ENCODE peak calls at places on chromosome 1, in four cellular contexts. M, V, J and F are unnamed samples.

GRCh38 chr1:54599211-54599823 is 24.0 kb downstream of the FAM151A start:
- DNase-seq in V (no peak), J (no peak), M (no peak), F (no peak)

GRCh38 chr1:208036177-208036808 is 125.4 kb upstream of the CD34 start:
- DNase-seq in J (no peak), M (peak), V (no peak), F (peak)

GRCh38 chr1:84146375-84147032 is 2.4 kb downstream of the PRKACB start:
- DNase-seq in J (no peak), M (no peak), V (no peak), F (no peak)

GRCh38 chr1:241926141-241926540 is 31.4 kb upstream of the BECN2 start:
- DNase-seq in V (no peak), J (no peak), M (no peak), F (no peak)

GRCh38 chr1:229024528-229025119 is 246.3 kb upstream of the RAB4A start:
- DNase-seq in J (no peak), V (no peak), M (peak), F (peak)

GRCh38 chr1:61851849-61852692 is 109.8 kb downstream of the PATJ start:
- DNase-seq in V (no peak), M (peak), J (no peak), F (peak)

GRCh38 chr1:192980856-192981255 is 78.3 kb downstream of the UCHL5 start:
- DNase-seq in J (no peak), V (no peak), M (no peak), F (no peak)

GRCh38 chr1:19367584-19368041 is 55.5 kb downstream of the SLC66A1 start:
- DNase-seq in V (no peak), M (no peak), J (no peak), F (no peak)

GRCh38 chr1:113452921-113453770 is 62.8 kb downstream of the MAGI3 start:
- DNase-seq in V (no peak), J (no peak), M (peak), F (peak)

GRCh38 chr1:76268341-76268740 is 193.8 kb downstream of the ST6GALNAC3 start:
- DNase-seq in J (no peak), V (no peak), M (no peak), F (no peak)

GRCh38 chr1:192224386-192224785 is 66.1 kb downstream of the RGS18 start:
- DNase-seq in V (no peak), M (no peak), J (no peak), F (no peak)

GRCh38 chr1:214120951-214121350 is 133.2 kb downstream of the PROX1 start:
- DNase-seq in J (no peak), V (no peak), M (no peak), F (no peak)

GRCh38 chr1:169360415-169360814 is 7.2 kb downstream of the NME7 start:
- DNase-seq in M (no peak), J (no peak), V (no peak), F (no peak)

GRCh38 chr1:23530089-23530749 is 814 bp downstream of the E2F2 start:
- DNase-seq in M (peak), J (no peak), V (no peak), F (no peak)

GRCh38 chr1:113325039-113325438 is 65.3 kb upstream of the MAGI3 start:
- DNase-seq in M (no peak), V (no peak), J (no peak), F (peak)

GRCh38 chr1:230231739-230232075 is 164.7 kb downstream of the GALNT2 start:
- DNase-seq in V (no peak), M (no peak), J (no peak), F (no peak)

GRCh38 chr1:64574301-64574700 is 104.4 kb downstream of the CACHD1 start:
- DNase-seq in V (no peak), J (no peak), M (no peak), F (no peak)

GRCh38 chr1:21295059-21295401 is 4.8 kb upstream of the ECE1 start:
- DNase-seq in J (no peak), V (no peak), M (no peak), F (no peak)

DNA sequence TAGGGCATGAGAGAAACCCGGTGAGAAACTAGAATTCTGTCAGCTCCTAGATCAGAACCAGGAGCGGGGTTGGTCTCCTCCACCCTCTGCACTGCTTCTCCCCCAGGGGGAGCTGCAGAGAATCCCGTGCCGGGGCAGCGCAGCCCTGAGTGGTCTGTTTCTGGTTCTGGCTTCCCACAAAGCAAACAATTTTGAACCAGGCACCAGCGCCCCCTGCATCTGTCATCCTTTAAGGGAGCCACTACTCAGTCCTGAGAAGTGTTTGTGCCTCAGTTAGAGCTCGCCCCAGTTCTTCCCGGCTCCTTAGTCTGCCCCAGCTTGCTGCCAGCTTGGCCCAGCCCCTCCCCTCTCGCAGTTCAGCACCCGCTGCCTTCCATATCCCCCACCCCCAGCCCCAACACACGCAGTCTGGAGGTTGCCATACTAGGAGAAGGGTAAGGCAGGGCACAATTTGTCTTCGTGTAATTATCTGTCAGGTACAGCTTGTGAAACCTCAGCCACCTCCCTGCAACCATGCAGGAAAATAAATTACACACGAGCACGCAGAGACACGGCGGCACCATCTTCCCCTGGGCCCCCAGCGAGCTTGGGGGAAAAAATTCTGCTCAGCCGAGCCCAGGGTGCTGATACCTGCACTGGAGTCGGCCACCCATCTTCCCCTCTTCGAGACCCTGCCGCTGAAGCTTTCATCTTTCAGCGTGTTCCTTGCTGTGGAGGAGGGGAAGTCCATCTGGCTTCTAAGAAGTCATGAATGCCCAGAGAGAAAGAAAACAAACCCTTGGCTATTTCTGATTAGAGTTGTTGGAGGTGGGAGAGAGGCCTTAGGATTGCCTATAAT is 62.6 kb upstream of the CD1D start:
- DNase-seq in M (peak), J (no peak), V (peak), F (peak)
- TF ChIP-seq BRCA1 in M (no peak), J (no peak), V (no peak), F (no peak)

DNA sequence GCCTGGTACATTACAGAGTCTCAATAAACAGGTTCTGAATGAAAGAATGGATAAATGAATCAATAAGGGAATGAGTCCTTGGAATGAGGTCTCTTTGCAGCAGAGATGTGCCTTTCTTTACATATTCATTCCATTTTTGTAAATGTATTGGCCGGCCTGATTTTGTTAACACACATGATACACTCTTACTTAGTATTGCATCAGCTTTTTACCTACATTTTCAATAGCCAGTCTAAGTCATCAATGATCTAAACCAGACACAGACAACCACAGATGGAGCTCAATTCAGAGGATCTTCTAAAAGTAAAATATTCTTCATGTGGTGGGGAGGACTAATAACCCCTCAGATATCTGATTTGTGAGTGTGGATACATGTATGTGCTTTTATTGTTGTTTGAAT is 653.1 kb downstream of the LMO4 start:
- DNase-seq in J (no peak), M (no peak), V (no peak), F (no peak)
- TF ChIP-seq TAF1 in J (no peak), M (no peak), V (no peak), F (no peak)

GRCh38 chr1:152367436-152367835 is 7.6 kb upstream of the FLG2 start:
- DNase-seq in M (no peak), J (no peak), V (no peak), F (no peak)
- TF ChIP-seq BRCA1 in M (no peak), J (no peak), V (no peak), F (no peak)

DNA sequence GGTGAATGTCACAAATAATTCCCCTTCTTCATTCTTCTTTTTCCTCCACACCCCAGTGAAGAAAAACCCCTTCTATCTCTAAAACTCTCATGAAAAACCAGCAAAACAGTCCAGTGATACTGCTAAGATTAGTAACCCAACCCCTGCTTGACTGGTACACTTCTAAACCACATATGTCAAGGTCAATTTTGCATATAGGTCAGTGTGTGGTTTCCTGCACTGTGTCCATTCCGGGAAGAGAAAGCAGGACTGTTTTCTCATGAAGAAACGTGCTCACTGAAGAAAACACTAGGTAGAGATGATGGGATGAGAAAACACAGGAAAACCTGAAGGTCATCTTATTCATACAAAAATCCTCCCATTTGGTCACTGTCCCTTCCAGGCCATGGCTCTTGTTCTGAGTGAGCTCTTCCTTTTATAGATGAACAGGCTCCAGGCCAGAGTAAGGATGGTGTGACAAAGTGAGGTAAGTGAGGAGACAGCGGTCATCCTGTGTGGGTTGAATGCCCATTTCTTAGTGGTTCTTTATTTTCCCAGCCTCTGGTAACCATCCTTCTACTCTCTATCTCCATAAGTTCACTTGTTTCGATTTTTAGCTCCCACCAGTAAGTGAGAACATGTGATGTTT is 122.7 kb downstream of the FASLG start:
- DNase-seq in J (peak), M (no peak), V (no peak), F (no peak)
- TF ChIP-seq TAF1 in J (no peak), M (no peak), V (no peak), F (no peak)

DNA sequence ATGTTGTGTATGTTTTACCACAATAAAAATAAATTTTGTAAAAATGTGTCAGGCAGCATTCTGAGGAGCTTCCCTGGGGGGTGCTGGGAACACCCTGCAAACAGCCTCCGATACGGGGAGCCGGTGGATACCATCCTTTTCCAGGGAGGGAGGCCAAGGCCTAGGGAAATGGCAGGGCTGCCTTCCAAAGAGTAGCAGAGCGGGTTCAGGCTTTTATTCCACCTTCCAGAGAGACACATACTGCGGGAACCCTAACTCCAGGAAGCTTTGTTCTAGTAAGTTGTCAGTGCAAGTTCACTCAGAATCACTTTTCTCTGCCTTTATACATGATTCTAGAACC is 891 bp upstream of the TP53BP2 start:
- DNase-seq in V (peak), J (no peak), M (no peak), F (peak)
- TF ChIP-seq BRCA1 in V (no peak), J (no peak), M (no peak), F (no peak)

GRCh38 chr1:161006563-161006962 is 14.4 kb downstream of the F11R start:
- DNase-seq in M (no peak), V (no peak), J (no peak), F (no peak)
- TF ChIP-seq TAF1 in M (no peak), V (no peak), J (no peak), F (no peak)

DNA sequence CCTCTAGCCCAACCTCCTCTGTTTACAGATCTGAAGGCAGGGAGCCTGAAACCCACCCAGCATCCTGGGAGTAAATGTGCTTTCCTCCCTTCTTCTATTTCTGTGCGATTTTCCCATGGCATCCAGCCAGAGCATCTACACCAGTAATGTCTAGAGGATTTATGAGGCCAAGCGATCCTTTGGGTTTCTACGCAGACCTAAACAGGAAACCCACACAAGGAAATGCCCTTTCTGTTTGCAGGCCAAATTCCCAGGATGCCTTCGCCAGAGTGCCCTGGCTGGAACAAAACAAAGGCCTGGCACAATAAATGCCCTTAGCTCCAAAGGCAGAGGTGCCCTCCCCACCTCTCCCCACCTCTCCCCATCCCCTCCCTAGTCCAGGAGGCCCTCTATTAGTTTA is 110.5 kb upstream of the CDC42BPA start:
- DNase-seq in V (no peak), M (no peak), J (no peak), F (peak)
- TF ChIP-seq BRCA1 in V (no peak), M (no peak), J (no peak), F (no peak)

GRCh38 chr1:205976036-205976435 is 27.2 kb downstream of the RAB7B start:
- DNase-seq in V (no peak), J (no peak), M (no peak), F (no peak)

GRCh38 chr1:205973377-205974232 is 29.6 kb downstream of the RAB7B start:
- DNase-seq in V (no peak), M (no peak), J (no peak), F (no peak)

GRCh38 chr1:205976708-205977107 is 26.5 kb downstream of the RAB7B start:
- DNase-seq in M (no peak), J (no peak), V (no peak), F (peak)

GRCh38 chr1:205974712-205975111 is 28.5 kb downstream of the RAB7B start:
- DNase-seq in M (no peak), J (no peak), V (no peak), F (no peak)

DNA sequence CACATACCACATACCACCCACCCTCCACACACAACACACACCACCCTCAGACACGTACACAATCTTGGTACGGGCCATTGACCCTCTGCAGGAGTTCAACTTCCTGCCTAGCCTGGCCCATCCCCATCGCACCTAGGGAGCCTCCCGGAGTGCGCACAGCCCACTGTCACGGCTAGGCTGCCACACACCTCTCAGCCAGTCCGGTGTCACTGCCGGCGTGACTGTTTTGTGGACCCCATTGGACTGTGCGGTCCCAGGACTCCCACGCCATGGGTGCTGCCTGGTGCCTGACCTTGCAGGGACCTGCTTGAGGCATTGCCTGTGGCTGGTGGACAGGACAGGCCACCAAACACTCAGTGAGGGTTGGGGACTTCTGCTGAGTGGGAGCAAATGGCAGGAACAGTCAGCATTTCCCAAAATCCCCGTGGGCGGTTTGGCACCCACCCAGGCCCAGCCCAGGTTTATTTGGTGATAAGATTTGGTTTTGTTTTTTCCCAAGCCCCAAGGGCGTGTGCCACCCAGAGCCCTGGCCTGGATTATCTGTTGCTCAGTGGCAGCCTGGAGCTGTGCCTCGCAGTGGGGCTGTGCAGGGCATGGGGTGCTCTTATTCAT is 27.7 kb downstream of the RAB7B start:
- DNase-seq in J (no peak), M (no peak), V (no peak), F (no peak)
- TF ChIP-seq TAF1 in J (no peak), M (no peak), V (no peak), F (no peak)

DNA sequence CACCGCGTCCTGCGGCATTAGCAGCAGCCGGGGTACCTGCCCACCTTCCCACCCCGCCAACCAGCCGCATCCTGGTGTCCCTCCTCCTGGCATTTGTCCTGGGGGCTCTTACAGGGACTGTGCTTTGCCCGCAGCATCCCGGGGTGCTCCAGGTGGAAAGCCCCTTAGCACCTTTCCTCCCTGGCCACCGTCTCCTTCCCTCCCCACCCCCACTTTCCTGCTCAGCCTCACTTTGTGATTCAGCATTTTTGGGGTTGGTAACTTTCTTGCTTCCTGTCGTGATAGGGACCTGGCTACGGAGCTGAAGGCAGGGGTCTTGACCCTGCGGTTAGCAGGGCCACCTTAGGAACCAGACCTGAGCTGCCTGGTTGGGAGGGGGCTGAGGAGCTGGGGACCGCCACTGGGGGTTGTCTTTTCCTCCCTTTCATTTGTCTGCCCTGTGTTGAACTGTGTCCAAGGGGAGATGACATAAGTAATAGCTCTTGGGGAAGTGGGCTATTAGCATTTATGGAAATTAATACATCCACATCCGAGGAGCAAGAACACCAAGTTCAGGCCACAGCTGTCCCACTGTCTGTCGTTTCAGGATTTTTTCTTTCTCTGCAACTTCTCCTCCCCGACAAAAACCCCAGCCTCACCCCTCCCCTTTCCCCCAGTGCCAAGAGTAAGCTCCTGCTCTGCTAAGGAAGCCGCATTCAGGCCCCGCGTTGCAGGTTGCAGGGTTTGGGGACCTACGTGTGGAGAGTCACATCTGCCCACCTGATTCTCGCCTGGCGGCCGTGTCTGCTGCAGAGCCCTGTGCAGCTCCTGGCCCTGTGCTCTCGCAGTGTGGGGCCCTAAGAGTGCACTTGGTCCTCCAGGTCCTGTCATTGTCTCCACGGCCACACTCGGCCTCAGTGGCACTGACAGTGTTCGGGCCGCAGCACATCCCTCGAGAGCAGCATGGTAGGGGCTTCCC is 1.6 kb upstream of the NPHP4 start:
- DNase-seq in V (peak), M (peak), J (no peak), F (no peak)
- TF ChIP-seq BRCA1 in V (no peak), M (no peak), J (no peak), F (no peak)